ENCODE peak calls at places on chromosomes 11 and 22, in six cellular contexts. Q, H, O, E, J and F are unnamed samples.
A peak's percentile ranks its signal among the peaks of the same experiment; 100 is the strongest.

GRCh38 chr22:23478175-23478574 is 101.9 kb downstream of the IGLL1 start:
- DNase-seq in Q (peak; percentile 11), H (no peak), O (no peak), E (no peak), J (no peak), F (no peak)

GRCh38 chr11:117462183-117462574 is 134.5 kb downstream of the CEP164 start:
- DNase-seq in Q (no peak), H (no peak), O (no peak), E (no peak), J (no peak), F (no peak)

GRCh38 chr11:120739780-120740179 is 228.2 kb downstream of the GRIK4 start:
- DNase-seq in Q (no peak), H (no peak), O (no peak), E (no peak), J (no peak), F (no peak)

GRCh38 chr11:112886707-112887370 is 74.4 kb upstream of the NCAM1 start:
- DNase-seq in Q (no peak), H (no peak), O (no peak), E (no peak), J (no peak), F (no peak)

GRCh38 chr11:1837171-1838076 is 1.4 kb upstream of the TNNI2 start:
- DNase-seq in Q (peak; percentile 87), H (no peak), O (no peak), E (peak; percentile 90), J (peak; percentile 88), F (peak; percentile 36)

GRCh38 chr11:27410301-27410700 is 47.3 kb upstream of the CCDC34 start:
- DNase-seq in Q (no peak), H (no peak), O (no peak), E (no peak), J (no peak), F (no peak)

GRCh38 chr22:23894710-23895598 is 771 bp downstream of the MIF start:
- DNase-seq in Q (peak; percentile 69), H (peak; percentile 84), O (peak; percentile 76), E (peak; percentile 89), J (peak; percentile 81), F (peak; percentile 90)

GRCh38 chr11:66417000-66417399 is 3.8 kb upstream of the NPAS4 start:
- DNase-seq in Q (no peak), H (no peak), O (no peak), E (no peak), J (no peak), F (no peak)

GRCh38 chr11:75873417-75874148 is 58.6 kb downstream of the UVRAG start:
- DNase-seq in Q (no peak), H (no peak), O (no peak), E (peak; percentile 52), J (no peak), F (peak; percentile 16)

GRCh38 chr11:28649922-28650321 is 541.7 kb downstream of the METTL15 start:
- DNase-seq in Q (no peak), H (no peak), O (no peak), E (no peak), J (no peak), F (no peak)

GRCh38 chr22:19943665-19944026 is 2.0 kb upstream of the TXNRD2 start:
- DNase-seq in Q (no peak), H (no peak), O (no peak), E (no peak), J (no peak), F (no peak)

GRCh38 chr11:68282141-68282860 is 10.5 kb upstream of the C11orf24 start:
- DNase-seq in Q (peak; percentile 17), H (no peak), O (no peak), E (peak; percentile 55), J (no peak), F (no peak)

GRCh38 chr22:30695351-30695762 is 683 bp downstream of the OSBP2 start:
- DNase-seq in Q (no peak), H (no peak), O (no peak), E (no peak), J (no peak), F (peak; percentile 49)

GRCh38 chr11:83682645-83682973 is 396.4 kb upstream of the CCDC90B start:
- DNase-seq in Q (no peak), H (no peak), O (no peak), E (no peak), J (no peak), F (no peak)

GRCh38 chr11:83681045-83681781 is 395.0 kb upstream of the CCDC90B start:
- DNase-seq in Q (no peak), H (peak; percentile 6), O (no peak), E (no peak), J (no peak), F (peak; percentile 28)

GRCh38 chr11:83684071-83684470 is 397.9 kb upstream of the CCDC90B start:
- DNase-seq in Q (no peak), H (no peak), O (no peak), E (no peak), J (no peak), F (no peak)

GRCh38 chr11:83680351-83680750 is 394.2 kb upstream of the CCDC90B start:
- DNase-seq in Q (no peak), H (no peak), O (no peak), E (no peak), J (no peak), F (no peak)

GRCh38 chr11:83681944-83682644 is 395.9 kb upstream of the CCDC90B start:
- DNase-seq in Q (no peak), H (peak; percentile 16), O (no peak), E (no peak), J (no peak), F (peak; percentile 40)
- H3K4me3 ChIP-seq in Q (no peak overlapping the region), H (peak overlapping the region; percentile 26), O (no peak overlapping the region), E (no peak overlapping the region), J (no peak overlapping the region), F (peak overlapping the region; percentile 17)

DNA sequence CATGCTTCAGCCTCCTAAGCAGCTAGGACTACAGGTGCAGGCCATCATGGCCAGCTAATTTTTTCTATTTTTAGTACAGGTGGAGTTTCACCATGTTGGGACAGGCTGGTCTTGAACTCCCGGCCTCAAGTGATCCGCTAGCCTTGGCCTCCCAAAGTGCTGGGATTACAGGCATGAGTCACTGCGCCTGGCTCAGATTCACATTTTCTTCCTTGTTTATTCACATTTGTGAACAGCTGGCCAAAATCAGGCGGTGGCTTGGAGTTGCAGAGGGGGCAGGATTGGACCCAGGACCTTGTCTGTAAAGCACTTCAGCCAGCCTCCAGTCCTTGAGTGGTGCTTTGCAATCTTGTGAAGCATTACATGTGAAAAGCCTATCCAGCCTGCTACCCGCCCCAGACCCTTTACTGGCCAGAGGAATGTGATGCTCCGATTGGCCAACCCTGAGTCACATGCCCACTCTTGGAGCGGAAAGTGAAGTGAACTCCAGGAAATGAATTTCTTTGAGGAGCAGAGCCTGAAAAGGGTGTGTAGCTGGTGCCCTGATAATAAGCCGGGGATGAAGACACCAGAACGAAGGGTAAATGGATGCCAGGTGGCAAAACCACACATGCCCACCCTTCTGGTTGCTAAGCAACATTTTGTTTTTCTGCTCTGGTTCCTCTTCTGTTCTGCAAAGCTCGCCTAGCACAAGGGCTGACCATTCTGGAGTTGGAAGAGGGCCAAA is 62.6 kb upstream of the PTPRJ start:
- DNase-seq in Q (peak; percentile 78), H (peak; percentile 68), O (peak; percentile 85), E (peak; percentile 86), J (peak; percentile 75), F (peak; percentile 99)
- H3K4me1 ChIP-seq in Q (peaks cover 28% of the 10 kb centered on the region), H (no peaks in the 10 kb centered on the region), O (peaks cover 25% of the 10 kb centered on the region), E (peaks cover 18% of the 10 kb centered on the region), J (peaks cover 22% of the 10 kb centered on the region), F (peaks cover 58% of the 10 kb centered on the region)

GRCh38 chr11:69670158-69670845 is 4.9 kb downstream of the LTO1 start:
- DNase-seq in Q (peak; percentile 81), H (peak; percentile 86), O (peak; percentile 56), E (peak; percentile 88), J (peak; percentile 89), F (peak; percentile 84)
- TF ChIP-seq POLR2A in Q (no peak), H (no peak), O (no peak), E (no peak), J (no peak), F (no peak)

DNA sequence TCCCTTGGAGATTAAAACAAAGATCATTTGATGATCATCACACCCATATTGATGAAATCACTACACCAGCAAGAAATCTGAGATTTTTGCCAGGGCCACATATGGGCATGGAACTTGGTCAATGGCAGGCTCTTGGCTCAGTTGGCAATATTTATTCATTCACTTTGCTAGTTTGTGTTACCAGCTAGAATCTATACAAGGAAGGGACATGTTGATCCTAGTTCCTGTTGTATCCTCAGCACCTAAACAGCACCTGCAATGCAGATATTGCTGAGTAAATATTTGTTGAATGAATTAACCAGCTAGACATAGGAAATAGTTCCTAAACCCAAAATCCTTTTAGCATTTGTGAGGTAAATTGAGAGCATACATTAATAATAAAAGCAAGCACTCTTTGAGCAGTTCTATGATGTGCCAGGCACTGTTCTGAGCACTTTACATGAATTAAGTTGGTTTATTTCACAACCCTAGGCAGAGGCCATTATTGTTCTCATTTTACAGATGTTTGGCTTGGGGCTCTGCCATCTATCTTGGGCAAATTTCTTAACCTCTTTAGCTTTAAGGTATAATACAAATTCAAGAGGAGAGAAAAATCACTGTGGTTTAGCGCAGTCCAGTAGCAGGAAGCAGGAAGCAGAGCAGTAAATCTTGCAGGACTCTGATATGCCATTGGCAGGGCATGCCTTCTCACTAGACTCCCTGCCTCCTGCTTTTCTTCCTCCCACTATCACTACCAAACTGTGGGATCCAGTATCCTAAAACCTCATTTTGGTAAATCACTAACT is 1.6 kb downstream of the TRIM68 start:
- DNase-seq in Q (no peak), H (peak; percentile 58), O (no peak), E (no peak), J (no peak), F (no peak)
- H3K4me3 ChIP-seq in Q (peak overlapping the region; percentile 68), H (no peak overlapping the region), O (peak overlapping the region; percentile 80), E (no peak overlapping the region), J (no peak overlapping the region), F (no peak overlapping the region)

GRCh38 chr11:10602366-10602765 is 33.9 kb upstream of the LYVE1 start:
- DNase-seq in Q (no peak), H (no peak), O (no peak), E (no peak), J (no peak), F (no peak)
- H3K4me1 ChIP-seq in Q (peaks cover 9% of the 10 kb centered on the region), H (no peaks in the 10 kb centered on the region), O (no peaks in the 10 kb centered on the region), E (peaks cover 7% of the 10 kb centered on the region), J (peaks cover 26% of the 10 kb centered on the region), F (peaks cover 10% of the 10 kb centered on the region)

DNA sequence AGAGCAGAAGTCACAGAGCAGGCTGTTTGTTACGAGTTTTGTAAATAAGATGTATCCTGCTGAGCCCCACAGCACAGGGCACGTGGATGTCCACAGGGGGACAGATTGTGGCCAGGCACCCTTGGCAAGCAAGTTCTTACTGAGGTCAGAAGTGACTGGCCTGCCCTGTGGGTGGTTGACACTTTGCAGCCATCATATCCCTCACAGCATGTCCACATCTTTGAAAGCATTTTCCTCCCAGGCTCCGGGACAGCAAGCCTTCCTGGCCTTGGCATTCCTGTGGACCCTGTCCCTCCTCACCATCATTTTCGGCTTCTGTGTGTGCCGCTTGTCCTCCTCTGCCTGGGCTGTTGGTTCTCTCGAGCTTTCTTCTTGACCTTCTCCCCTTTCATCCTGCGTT is 189.5 kb downstream of the TBC1D22A start:
- DNase-seq in Q (no peak), H (no peak), O (no peak), E (no peak), J (no peak), F (no peak)
- TF ChIP-seq POLR2A in Q (no peak), H (no peak), O (no peak), E (no peak), J (no peak), F (no peak)